ENCODE peak calls at places on chromosomes 7 and 10, in eight cellular contexts. X is IMR-90, O is amygdala, S is NCI-H2029 treated with DMSO at 0.1 percent for 48 hours, J is ELF-1, W is upper lobe of left lung, V is NCI-H69, Y is endodermal cell. A is an unnamed sample.

GRCh38 chr7:33196194-33196593 is 66.8 kb downstream of the BBS9 start:
- DNase-seq in X (peak), O (no peak), S (no peak), J (no peak), W (no peak), V (no peak), Y (no peak), A (peak)

GRCh38 chr7:19560111-19560883 is 148.5 kb downstream of the POLR1F start:
- DNase-seq in X (no peak), O (no peak), S (no peak), J (no peak), W (no peak), V (peak), Y (no peak), A (no peak)

GRCh38 chr7:114082934-114083647 is 164.3 kb upstream of the PPP1R3A start:
- DNase-seq in X (no peak), O (no peak), S (no peak), J (peak), W (no peak), V (no peak), Y (peak), A (no peak)

GRCh38 chr10:119658274-119658673 is 7.1 kb downstream of the BAG3 start:
- DNase-seq in X (peak), O (peak), S (no peak), J (peak), W (peak), V (no peak), Y (peak), A (no peak)

GRCh38 chr7:111789880-111790279 is 227.6 kb upstream of the IMMP2L start:
- DNase-seq in X (peak), O (no peak), S (no peak), J (no peak), W (no peak), V (no peak), Y (no peak), A (no peak)

GRCh38 chr10:48498940-48499510 is 105.8 kb downstream of the ARHGAP22 start:
- DNase-seq in X (no peak), O (no peak), S (no peak), J (no peak), W (no peak), V (no peak), Y (no peak), A (no peak)

GRCh38 chr7:98163704-98164478 is 47.3 kb upstream of the BHLHA15 start:
- DNase-seq in X (peak), O (no peak), S (no peak), J (no peak), W (peak), V (no peak), Y (no peak), A (no peak)

GRCh38 chr7:22665816-22666375 is 61.1 kb upstream of the IL6 start:
- DNase-seq in X (peak), O (no peak), S (no peak), J (no peak), W (no peak), V (no peak), Y (no peak), A (no peak)

GRCh38 chr7:46908770-46909169 is 673.1 kb downstream of the TNS3 start:
- DNase-seq in X (peak), O (no peak), S (no peak), J (no peak), W (no peak), V (no peak), Y (no peak), A (no peak)

A was measured in NCI-H82.